ENCODE peak calls at places on chromosomes 11 and 22, in seven cellular contexts. D, A, P, O, N, F and G are unnamed samples. For H3K9me3, the result is how much of the 10 kb centered on the place peaks cover.

GRCh38 chr11:63871962-63872832 is 33.3 kb downstream of the MARK2 start:
- DNase-seq in D (peak), A (peak), P (peak), O (peak), N (peak), F (peak), G (peak)

GRCh38 chr11:47786373-47786772 is 19.2 kb upstream of the FNBP4 start:
- DNase-seq in D (no peak), A (peak), P (no peak), O (no peak), N (no peak), F (no peak), G (peak)

GRCh38 chr22:26095271-26095956 is 73.8 kb upstream of the SEZ6L start:
- DNase-seq in D (no peak), A (no peak), P (no peak), O (no peak), N (no peak), F (no peak), G (no peak)

GRCh38 chr22:48403521-48403921 is 1424.2 kb downstream of the BRD1 start:
- DNase-seq in D (no peak), A (no peak), P (no peak), O (no peak), N (no peak), F (no peak), G (no peak)

GRCh38 chr22:42500164-42500835 is 19.3 kb downstream of the RRP7A start:
- DNase-seq in D (no peak), A (peak), P (peak), O (no peak), N (peak), F (peak), G (peak)

GRCh38 chr11:86182976-86183584 is 61.5 kb upstream of the EED start:
- DNase-seq in D (peak), A (no peak), P (peak), O (no peak), N (no peak), F (peak), G (no peak)

GRCh38 chr11:24068197-24068596 is 428.7 kb upstream of the LUZP2 start:
- DNase-seq in D (no peak), A (no peak), P (no peak), O (no peak), N (no peak), F (no peak), G (no peak)

GRCh38 chr22:23033116-23033905 is 37.0 kb upstream of the GNAZ start:
- DNase-seq in D (no peak), A (no peak), P (no peak), O (no peak), N (no peak), F (peak), G (no peak)

GRCh38 chr11:110929129-110929528 is 216.9 kb upstream of the ARHGAP20 start:
- DNase-seq in D (no peak), A (no peak), P (no peak), O (no peak), N (no peak), F (no peak), G (no peak)

GRCh38 chr11:69947772-69948255 is 128.6 kb upstream of the FGF3 start:
- DNase-seq in D (no peak), A (no peak), P (no peak), O (no peak), N (no peak), F (no peak), G (no peak)
- H3K9me3 ChIP-seq in D (under half), A (under half), P (under half), O (under half), N (under half), F (under half), G (under half)

GRCh38 chr11:108559904-108560303 is 33.7 kb downstream of the EXPH5 start:
- DNase-seq in D (no peak), A (peak), P (no peak), O (no peak), N (no peak), F (no peak), G (no peak)
- H3K4me3 ChIP-seq in D (no peak), A (peak), P (no peak), O (no peak), N (no peak), F (no peak), G (no peak)

GRCh38 chr11:73929388-73929787 is 21.4 kb upstream of the DNAJB13 start:
- DNase-seq in D (no peak), A (no peak), P (no peak), O (no peak), N (no peak), F (no peak), G (no peak)

GRCh38 chr11:73931951-73932350 is 18.9 kb upstream of the DNAJB13 start:
- DNase-seq in D (no peak), A (no peak), P (no peak), O (no peak), N (no peak), F (no peak), G (no peak)

DNA sequence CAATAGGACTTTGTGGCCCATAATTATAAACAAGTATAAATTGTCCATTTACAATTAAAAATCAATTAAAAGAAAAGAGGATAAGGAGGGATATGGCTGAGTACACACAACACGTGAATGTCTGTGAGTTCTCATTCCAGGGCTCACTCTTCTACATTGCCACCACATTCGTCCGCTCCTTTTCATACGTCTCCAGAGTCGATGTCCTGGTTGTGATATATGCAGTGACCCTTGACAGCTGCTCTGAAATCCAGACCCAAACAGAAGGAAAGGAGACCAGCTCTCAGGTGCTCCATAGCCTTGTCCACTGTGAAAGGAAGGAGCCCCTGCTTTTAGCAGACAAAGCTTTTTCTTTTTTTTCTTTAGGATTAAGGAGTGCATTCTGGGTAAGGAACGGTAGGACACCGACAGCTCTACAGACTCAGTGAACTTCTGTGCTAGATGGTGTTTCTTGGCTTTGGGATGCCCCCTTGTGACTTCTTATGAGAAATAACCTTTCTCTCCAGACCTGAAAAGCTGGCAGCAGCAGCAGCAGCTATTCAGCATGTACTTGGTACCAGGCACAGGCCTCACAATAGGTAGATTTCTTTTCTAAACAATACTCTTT is 19.7 kb upstream of the DNAJB13 start:
- DNase-seq in D (peak), A (peak), P (peak), O (peak), N (no peak), F (peak), G (peak)
- H3K9me3 ChIP-seq in D (under half), A (under half), P (under half), O (under half), N (under half), F (under half), G (under half)

GRCh38 chr11:70326843-70327242 is 56.4 kb downstream of the PPFIA1 start:
- DNase-seq in D (no peak), A (no peak), P (no peak), O (no peak), N (no peak), F (no peak), G (no peak)
- H3K4me3 ChIP-seq in D (no peak), A (no peak), P (no peak), O (no peak), N (no peak), F (no peak), G (no peak)

GRCh38 chr11:7677801-7678201 is 4.5 kb upstream of the CYB5R2 start:
- DNase-seq in D (no peak), A (no peak), P (no peak), O (no peak), N (no peak), F (no peak), G (peak)
- H3K9me3 ChIP-seq in D (under half), A (under half), P (under half), O (under half), N (under half), F (under half), G (under half)

GRCh38 chr22:17436382-17436951 is 67.2 kb downstream of the CECR2 start:
- DNase-seq in D (peak), A (peak), P (no peak), O (no peak), N (no peak), F (peak), G (peak)
- H3K4me3 ChIP-seq in D (peak), A (no peak), P (no peak), O (no peak), N (no peak), F (peak), G (no peak)